ENCODE peak calls at places on chromosomes 3 and 15, in seven cellular contexts. One of them, this sample, is unnamed. For H3K4me1, the result is how much of the 10 kb centered on the place peaks cover.

GRCh38 chr15:26729030-26729429 is 43.8 kb downstream of the GABRB3 start:
- DNase-seq in ovary: no peak
- DNase-seq in Peyer's patch: no peak
- DNase-seq in A549: no peak
- DNase-seq in stomach: no peak
- DNase-seq in IMR-90: no peak
- DNase-seq in heart left ventricle: no peak
- DNase-seq in this sample: no peak

GRCh38 chr3:157135671-157136396 is 24.1 kb downstream of the CCNL1 start:
- DNase-seq in stomach: no peak
- DNase-seq in heart left ventricle: no peak
- DNase-seq in Peyer's patch: peak
- DNase-seq in IMR-90: peak
- DNase-seq in A549: peak
- DNase-seq in ovary: peak
- DNase-seq in this sample: no peak

GRCh38 chr3:62558549-62559112 is 185.3 kb upstream of the FEZF2 start:
- DNase-seq in ovary: no peak
- DNase-seq in A549: peak
- DNase-seq in stomach: no peak
- DNase-seq in IMR-90: peak
- DNase-seq in heart left ventricle: no peak
- DNase-seq in Peyer's patch: no peak
- DNase-seq in this sample: no peak

GRCh38 chr15:78067328-78068241 is 9.9 kb downstream of the TBC1D2B start:
- DNase-seq in ovary: no peak
- DNase-seq in stomach: peak
- DNase-seq in IMR-90: no peak
- DNase-seq in A549: no peak
- DNase-seq in heart left ventricle: no peak
- DNase-seq in Peyer's patch: no peak
- DNase-seq in this sample: no peak

GRCh38 chr3:165192610-165193192 is 3.5 kb downstream of the SLITRK3 start:
- DNase-seq in stomach: no peak
- DNase-seq in Peyer's patch: no peak
- DNase-seq in ovary: no peak
- DNase-seq in heart left ventricle: no peak
- DNase-seq in A549: no peak
- DNase-seq in IMR-90: no peak
- DNase-seq in this sample: no peak

GRCh38 chr15:75620776-75621536 is 4.6 kb downstream of the SNUPN start:
- DNase-seq in ovary: peak
- DNase-seq in A549: peak
- DNase-seq in heart left ventricle: peak
- DNase-seq in Peyer's patch: peak
- DNase-seq in IMR-90: peak
- DNase-seq in stomach: peak
- DNase-seq in this sample: peak

GRCh38 chr3:94004301-94004910 is 24.0 kb downstream of the STX19 start:
- DNase-seq in IMR-90: peak
- DNase-seq in heart left ventricle: no peak
- DNase-seq in Peyer's patch: peak
- DNase-seq in ovary: no peak
- DNase-seq in A549: peak
- DNase-seq in stomach: no peak
- DNase-seq in this sample: no peak

GRCh38 chr3:197956626-197956988 is 3.4 kb upstream of the LMLN start:
- DNase-seq in IMR-90: no peak
- DNase-seq in ovary: no peak
- DNase-seq in heart left ventricle: no peak
- DNase-seq in stomach: no peak
- DNase-seq in A549: no peak
- DNase-seq in Peyer's patch: no peak
- DNase-seq in this sample: no peak

GRCh38 chr15:99197861-99198260 is 51.5 kb downstream of the TTC23 start:
- DNase-seq in ovary: no peak
- DNase-seq in IMR-90: peak
- DNase-seq in heart left ventricle: no peak
- DNase-seq in A549: no peak
- DNase-seq in Peyer's patch: no peak
- DNase-seq in stomach: no peak
- DNase-seq in this sample: no peak

GRCh38 chr3:43695443-43695842 is 4.7 kb downstream of the ABHD5 start:
- DNase-seq in ovary: no peak
- DNase-seq in IMR-90: peak
- DNase-seq in A549: no peak
- DNase-seq in Peyer's patch: no peak
- DNase-seq in stomach: no peak
- DNase-seq in heart left ventricle: no peak
- DNase-seq in this sample: no peak

GRCh38 chr3:65581313-65581712 is 457.4 kb downstream of the MAGI1 start:
- DNase-seq in Peyer's patch: no peak
- DNase-seq in IMR-90: no peak
- DNase-seq in heart left ventricle: no peak
- DNase-seq in stomach: no peak
- DNase-seq in ovary: no peak
- DNase-seq in A549: no peak
- DNase-seq in this sample: no peak

GRCh38 chr3:106810461-106810733 is 566.8 kb upstream of the CCDC54 start:
- DNase-seq in Peyer's patch: no peak
- DNase-seq in stomach: no peak
- DNase-seq in A549: no peak
- DNase-seq in heart left ventricle: no peak
- DNase-seq in IMR-90: no peak
- DNase-seq in ovary: no peak
- DNase-seq in this sample: no peak

GRCh38 chr15:89442671-89443307 is 53.6 kb downstream of the RHCG start:
- DNase-seq in A549: peak
- DNase-seq in Peyer's patch: peak
- DNase-seq in ovary: no peak
- DNase-seq in IMR-90: peak
- DNase-seq in heart left ventricle: no peak
- DNase-seq in stomach: peak
- DNase-seq in this sample: no peak

GRCh38 chr3:115975353-115975752 is 352.0 kb downstream of the GAP43 start:
- DNase-seq in A549: peak
- DNase-seq in heart left ventricle: no peak
- DNase-seq in stomach: no peak
- DNase-seq in IMR-90: peak
- DNase-seq in Peyer's patch: no peak
- DNase-seq in ovary: no peak
- DNase-seq in this sample: no peak

GRCh38 chr15:23797747-23798157 is 110.6 kb upstream of the NDN start:
- DNase-seq in IMR-90: no peak
- DNase-seq in A549: no peak
- DNase-seq in Peyer's patch: no peak
- DNase-seq in stomach: no peak
- DNase-seq in ovary: no peak
- DNase-seq in heart left ventricle: no peak
- DNase-seq in this sample: no peak

GRCh38 chr15:69090197-69090948 is 70.1 kb upstream of the GLCE start:
- DNase-seq in heart left ventricle: no peak
- DNase-seq in ovary: no peak
- DNase-seq in A549: peak
- DNase-seq in IMR-90: peak
- DNase-seq in Peyer's patch: no peak
- DNase-seq in stomach: no peak
- DNase-seq in this sample: no peak

GRCh38 chr3:46080124-46080991 is 53.1 kb upstream of the XCR1 start:
- DNase-seq in heart left ventricle: no peak
- DNase-seq in Peyer's patch: no peak
- DNase-seq in ovary: no peak
- DNase-seq in A549: no peak
- DNase-seq in stomach: no peak
- DNase-seq in IMR-90: no peak
- DNase-seq in this sample: no peak

GRCh38 chr15:63663906-63664305 is 66.7 kb downstream of the FBXL22 start:
- DNase-seq in Peyer's patch: no peak
- DNase-seq in heart left ventricle: no peak
- DNase-seq in IMR-90: peak
- DNase-seq in ovary: no peak
- DNase-seq in A549: no peak
- DNase-seq in stomach: no peak
- DNase-seq in this sample: no peak

GRCh38 chr3:51390600-51391074 is 448 bp upstream of the RBM15B start:
- DNase-seq in A549: no peak
- DNase-seq in stomach: no peak
- DNase-seq in ovary: no peak
- DNase-seq in Peyer's patch: no peak
- DNase-seq in IMR-90: no peak
- DNase-seq in heart left ventricle: no peak
- DNase-seq in this sample: no peak

GRCh38 chr15:67838789-67839332 is 984 bp downstream of the RNU6-1 start:
- DNase-seq in Peyer's patch: peak
- DNase-seq in IMR-90: no peak
- DNase-seq in ovary: peak
- DNase-seq in heart left ventricle: peak
- DNase-seq in stomach: peak
- DNase-seq in A549: no peak
- DNase-seq in this sample: peak

GRCh38 chr3:124986153-124987143 is 51.9 kb upstream of the MUC13 start:
- DNase-seq in A549: peak
- DNase-seq in stomach: no peak
- DNase-seq in heart left ventricle: no peak
- DNase-seq in IMR-90: peak
- DNase-seq in ovary: no peak
- DNase-seq in Peyer's patch: peak
- DNase-seq in this sample: no peak

GRCh38 chr3:178300441-178300959 is 235.7 kb upstream of the KCNMB2 start:
- DNase-seq in stomach: no peak
- DNase-seq in IMR-90: no peak
- DNase-seq in Peyer's patch: no peak
- DNase-seq in A549: no peak
- DNase-seq in heart left ventricle: no peak
- DNase-seq in ovary: no peak
- DNase-seq in this sample: no peak

GRCh38 chr15:99029358-99029871 is 21.8 kb upstream of the PGPEP1L start:
- DNase-seq in A549: no peak
- DNase-seq in IMR-90: no peak
- DNase-seq in ovary: no peak
- DNase-seq in stomach: no peak
- DNase-seq in heart left ventricle: peak
- DNase-seq in Peyer's patch: no peak
- DNase-seq in this sample: no peak

DNA sequence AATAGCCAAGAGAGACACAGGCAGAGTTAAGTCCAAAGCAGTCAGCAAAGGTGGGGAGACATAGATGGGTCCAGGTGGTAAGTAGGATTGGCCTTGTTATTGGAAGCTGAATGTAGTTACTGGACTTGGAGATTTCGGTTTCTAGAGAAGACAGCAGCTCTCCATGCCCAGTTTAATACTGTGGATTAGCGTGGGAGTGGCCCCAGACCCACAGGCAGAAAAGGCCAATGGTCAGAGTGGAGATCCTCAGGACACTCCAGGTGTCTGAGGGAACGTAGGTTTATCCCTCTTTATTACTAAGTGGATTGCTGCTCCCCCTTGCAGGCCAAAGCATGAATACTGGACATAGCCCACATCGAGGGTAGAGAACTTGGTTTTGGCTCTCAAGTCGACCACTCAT is 225.4 kb upstream of the TPRG1 start:
- DNase-seq in stomach: no peak
- DNase-seq in ovary: no peak
- DNase-seq in heart left ventricle: no peak
- DNase-seq in A549: no peak
- DNase-seq in IMR-90: no peak
- DNase-seq in Peyer's patch: no peak
- DNase-seq in this sample: no peak
- TF ChIP-seq POLR2A in stomach: no peak
- TF ChIP-seq POLR2A in ovary: no peak
- TF ChIP-seq POLR2A in heart left ventricle: no peak
- TF ChIP-seq POLR2A in A549: no peak
- TF ChIP-seq POLR2A in IMR-90: no peak
- TF ChIP-seq POLR2A in Peyer's patch: no peak
- TF ChIP-seq POLR2A in this sample: no peak

GRCh38 chr3:41323455-41323854 is 124.2 kb downstream of the CTNNB1 start:
- DNase-seq in Peyer's patch: no peak
- DNase-seq in stomach: no peak
- DNase-seq in heart left ventricle: no peak
- DNase-seq in ovary: no peak
- DNase-seq in IMR-90: no peak
- DNase-seq in A549: no peak
- DNase-seq in this sample: no peak
- H3K4me1 ChIP-seq in Peyer's patch: under half
- H3K4me1 ChIP-seq in stomach: under half
- H3K4me1 ChIP-seq in heart left ventricle: under half
- H3K4me1 ChIP-seq in ovary: under half
- H3K4me1 ChIP-seq in IMR-90: under half
- H3K4me1 ChIP-seq in A549: under half
- H3K4me1 ChIP-seq in this sample: under half

DNA sequence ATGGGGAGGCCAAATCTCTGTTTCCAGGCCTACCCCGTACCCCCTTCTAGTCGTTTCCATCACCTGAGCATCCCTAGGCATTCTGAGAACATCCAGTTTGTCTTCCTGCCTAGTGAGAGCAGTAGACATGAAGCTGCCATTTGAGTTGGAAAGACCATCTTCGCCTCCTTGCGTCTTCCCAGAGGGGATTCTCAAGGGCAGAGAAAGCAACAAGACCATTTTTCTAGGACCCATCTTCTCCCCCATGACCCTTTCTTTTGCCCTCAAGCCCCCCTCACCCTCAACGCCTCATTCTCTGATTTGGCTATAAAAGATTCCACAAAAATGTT is 148.7 kb upstream of the BHLHE40 start:
- DNase-seq in stomach: no peak
- DNase-seq in IMR-90: no peak
- DNase-seq in A549: no peak
- DNase-seq in ovary: no peak
- DNase-seq in Peyer's patch: no peak
- DNase-seq in heart left ventricle: no peak
- DNase-seq in this sample: no peak
- H3K4me3 ChIP-seq in stomach: no peak
- H3K4me3 ChIP-seq in IMR-90: no peak
- H3K4me3 ChIP-seq in A549: peak
- H3K4me3 ChIP-seq in ovary: no peak
- H3K4me3 ChIP-seq in Peyer's patch: no peak
- H3K4me3 ChIP-seq in heart left ventricle: no peak
- H3K4me3 ChIP-seq in this sample: no peak

DNA sequence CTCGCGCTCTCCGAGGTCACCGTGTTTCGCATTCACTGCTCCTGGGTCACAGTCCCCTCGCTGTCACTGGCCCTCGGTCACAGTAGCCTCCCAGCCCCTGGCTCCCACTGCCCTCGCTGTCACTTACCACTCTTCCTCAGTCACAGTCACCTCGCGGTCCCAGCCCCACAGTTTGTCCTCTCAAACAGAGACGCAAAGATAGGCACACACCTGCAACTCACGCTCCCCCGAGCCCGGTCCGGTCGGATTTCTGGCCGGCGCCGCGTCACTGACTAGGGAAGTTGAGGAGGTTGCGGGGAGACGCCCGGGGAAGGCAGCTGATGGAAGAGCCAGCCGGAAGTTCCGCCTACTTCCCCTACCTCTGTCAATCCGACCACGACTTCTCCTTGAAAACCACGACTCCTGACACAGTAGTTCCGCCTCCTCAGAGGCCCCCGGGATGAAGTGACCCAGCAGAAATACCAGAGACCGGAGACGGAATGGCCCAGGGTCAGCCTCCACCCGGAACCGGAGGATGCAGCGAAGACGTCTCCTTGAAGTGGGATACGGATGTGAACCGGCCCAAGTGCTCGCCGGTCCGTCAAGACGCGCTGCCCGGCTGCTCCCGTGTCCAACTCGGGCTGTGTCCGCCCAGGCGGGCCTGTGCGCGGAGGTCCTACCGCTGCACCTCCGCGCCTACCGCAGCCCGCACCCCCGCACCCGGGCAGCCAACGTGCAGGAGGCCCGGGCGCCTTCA is at the start of gene PCYT1A:
- DNase-seq in IMR-90: peak
- DNase-seq in stomach: peak
- DNase-seq in heart left ventricle: peak
- DNase-seq in Peyer's patch: peak
- DNase-seq in ovary: peak
- DNase-seq in A549: peak
- DNase-seq in this sample: peak
- TF ChIP-seq POLR2A in IMR-90: peak
- TF ChIP-seq POLR2A in stomach: no peak
- TF ChIP-seq POLR2A in heart left ventricle: no peak
- TF ChIP-seq POLR2A in Peyer's patch: peak
- TF ChIP-seq POLR2A in ovary: peak
- TF ChIP-seq POLR2A in A549: peak
- TF ChIP-seq POLR2A in this sample: peak